ENCODE peak calls at places on chromosomes 3 and 15, in six cellular contexts. One of them, this sample, is unnamed.

GRCh38 chr3:66407281-66408218 is 93.3 kb downstream of the LRIG1 start:
- DNase-seq in RPMI7951: peak
- DNase-seq in ascending aorta: peak
- DNase-seq in fibroblast of lung: peak
- DNase-seq in suprapubic skin: peak
- DNase-seq in stimulated activated naive CD8-positive, alpha-beta T cell treated with anti-CD3 and anti-CD28 coated beads, Interleukin-15, amount 100 ng/mL, for 72 hours: peak
- DNase-seq in this sample: peak

GRCh38 chr15:31236184-31237041 is 90.2 kb upstream of the KLF13 start:
- DNase-seq in ascending aorta: peak
- DNase-seq in stimulated activated naive CD8-positive, alpha-beta T cell treated with anti-CD3 and anti-CD28 coated beads, Interleukin-15, amount 100 ng/mL, for 72 hours: no peak
- DNase-seq in fibroblast of lung: peak
- DNase-seq in RPMI7951: peak
- DNase-seq in suprapubic skin: peak
- DNase-seq in this sample: no peak

GRCh38 chr15:71048913-71049675 is 66.2 kb upstream of the THSD4 start:
- DNase-seq in RPMI7951: peak
- DNase-seq in fibroblast of lung: peak
- DNase-seq in ascending aorta: no peak
- DNase-seq in suprapubic skin: no peak
- DNase-seq in stimulated activated naive CD8-positive, alpha-beta T cell treated with anti-CD3 and anti-CD28 coated beads, Interleukin-15, amount 100 ng/mL, for 72 hours: no peak
- DNase-seq in this sample: no peak

GRCh38 chr15:43293402-43293801 is 26.7 kb upstream of the TGM5 start:
- DNase-seq in ascending aorta: no peak
- DNase-seq in stimulated activated naive CD8-positive, alpha-beta T cell treated with anti-CD3 and anti-CD28 coated beads, Interleukin-15, amount 100 ng/mL, for 72 hours: no peak
- DNase-seq in RPMI7951: no peak
- DNase-seq in fibroblast of lung: no peak
- DNase-seq in suprapubic skin: no peak
- DNase-seq in this sample: no peak

GRCh38 chr3:196144383-196145105 is 62.7 kb upstream of the TFRC start:
- DNase-seq in suprapubic skin: no peak
- DNase-seq in stimulated activated naive CD8-positive, alpha-beta T cell treated with anti-CD3 and anti-CD28 coated beads, Interleukin-15, amount 100 ng/mL, for 72 hours: no peak
- DNase-seq in fibroblast of lung: peak
- DNase-seq in ascending aorta: no peak
- DNase-seq in RPMI7951: no peak
- DNase-seq in this sample: no peak

GRCh38 chr15:66851226-66852063 is 149.4 kb downstream of the SMAD6 start:
- DNase-seq in ascending aorta: peak
- DNase-seq in RPMI7951: peak
- DNase-seq in fibroblast of lung: peak
- DNase-seq in stimulated activated naive CD8-positive, alpha-beta T cell treated with anti-CD3 and anti-CD28 coated beads, Interleukin-15, amount 100 ng/mL, for 72 hours: peak
- DNase-seq in suprapubic skin: peak
- DNase-seq in this sample: peak

GRCh38 chr3:126672741-126673140 is 17.8 kb upstream of the TXNRD3 start:
- DNase-seq in stimulated activated naive CD8-positive, alpha-beta T cell treated with anti-CD3 and anti-CD28 coated beads, Interleukin-15, amount 100 ng/mL, for 72 hours: no peak
- DNase-seq in suprapubic skin: no peak
- DNase-seq in ascending aorta: no peak
- DNase-seq in RPMI7951: no peak
- DNase-seq in fibroblast of lung: no peak
- DNase-seq in this sample: peak

GRCh38 chr15:57703387-57703786 is 3.1 kb upstream of the POLR2M start:
- DNase-seq in fibroblast of lung: no peak
- DNase-seq in suprapubic skin: no peak
- DNase-seq in stimulated activated naive CD8-positive, alpha-beta T cell treated with anti-CD3 and anti-CD28 coated beads, Interleukin-15, amount 100 ng/mL, for 72 hours: no peak
- DNase-seq in RPMI7951: no peak
- DNase-seq in ascending aorta: no peak
- DNase-seq in this sample: no peak

GRCh38 chr3:89232155-89232554 is 124.7 kb downstream of the EPHA3 start:
- DNase-seq in stimulated activated naive CD8-positive, alpha-beta T cell treated with anti-CD3 and anti-CD28 coated beads, Interleukin-15, amount 100 ng/mL, for 72 hours: no peak
- DNase-seq in fibroblast of lung: no peak
- DNase-seq in RPMI7951: no peak
- DNase-seq in ascending aorta: no peak
- DNase-seq in suprapubic skin: no peak
- DNase-seq in this sample: no peak

GRCh38 chr3:13075318-13075717 is 2.1 kb upstream of the IQSEC1 start:
- DNase-seq in stimulated activated naive CD8-positive, alpha-beta T cell treated with anti-CD3 and anti-CD28 coated beads, Interleukin-15, amount 100 ng/mL, for 72 hours: no peak
- DNase-seq in suprapubic skin: no peak
- DNase-seq in RPMI7951: no peak
- DNase-seq in ascending aorta: no peak
- DNase-seq in fibroblast of lung: no peak
- DNase-seq in this sample: no peak

GRCh38 chr3:127164615-127165014 is 28.3 kb upstream of the PRR23E start:
- DNase-seq in suprapubic skin: no peak
- DNase-seq in RPMI7951: no peak
- DNase-seq in fibroblast of lung: no peak
- DNase-seq in stimulated activated naive CD8-positive, alpha-beta T cell treated with anti-CD3 and anti-CD28 coated beads, Interleukin-15, amount 100 ng/mL, for 72 hours: no peak
- DNase-seq in ascending aorta: no peak
- DNase-seq in this sample: no peak

GRCh38 chr15:64560998-64561397 is 100.6 kb downstream of the ZNF609 start:
- DNase-seq in stimulated activated naive CD8-positive, alpha-beta T cell treated with anti-CD3 and anti-CD28 coated beads, Interleukin-15, amount 100 ng/mL, for 72 hours: no peak
- DNase-seq in ascending aorta: no peak
- DNase-seq in RPMI7951: no peak
- DNase-seq in fibroblast of lung: no peak
- DNase-seq in suprapubic skin: no peak
- DNase-seq in this sample: no peak

GRCh38 chr3:52310861-52311566 is 5.1 kb upstream of the DNAH1 start:
- DNase-seq in stimulated activated naive CD8-positive, alpha-beta T cell treated with anti-CD3 and anti-CD28 coated beads, Interleukin-15, amount 100 ng/mL, for 72 hours: peak
- DNase-seq in fibroblast of lung: no peak
- DNase-seq in suprapubic skin: no peak
- DNase-seq in ascending aorta: no peak
- DNase-seq in RPMI7951: no peak
- DNase-seq in this sample: no peak

GRCh38 chr3:10848261-10848660 is 32.2 kb downstream of the SLC6A11 start:
- DNase-seq in suprapubic skin: no peak
- DNase-seq in ascending aorta: no peak
- DNase-seq in stimulated activated naive CD8-positive, alpha-beta T cell treated with anti-CD3 and anti-CD28 coated beads, Interleukin-15, amount 100 ng/mL, for 72 hours: peak
- DNase-seq in RPMI7951: no peak
- DNase-seq in fibroblast of lung: no peak
- DNase-seq in this sample: no peak

GRCh38 chr3:46646700-46647099 is 34.4 kb downstream of the FAM240A start:
- DNase-seq in stimulated activated naive CD8-positive, alpha-beta T cell treated with anti-CD3 and anti-CD28 coated beads, Interleukin-15, amount 100 ng/mL, for 72 hours: no peak
- DNase-seq in suprapubic skin: no peak
- DNase-seq in ascending aorta: no peak
- DNase-seq in fibroblast of lung: peak
- DNase-seq in RPMI7951: peak
- DNase-seq in this sample: no peak

GRCh38 chr15:58479941-58480340 is 48.1 kb downstream of the LIPC start:
- DNase-seq in stimulated activated naive CD8-positive, alpha-beta T cell treated with anti-CD3 and anti-CD28 coated beads, Interleukin-15, amount 100 ng/mL, for 72 hours: no peak
- DNase-seq in fibroblast of lung: no peak
- DNase-seq in ascending aorta: no peak
- DNase-seq in suprapubic skin: no peak
- DNase-seq in RPMI7951: no peak
- DNase-seq in this sample: no peak

This sample was measured in type B pancreatic cell.